ENCODE peak calls at places on chromosomes 5 and 9, in five cellular contexts. S is AG04449; E is Caki2; A is AML-193; X is activated naive CD8-positive, alpha-beta T cell treated with anti-CD3 and anti-CD28 coated beads for 36 hours. C is an unnamed sample.

GRCh38 chr9:38035873-38036272 is 33.2 kb downstream of the SHB start:
- DNase-seq in S (no peak), X (no peak), E (peak), A (no peak), C (peak)

GRCh38 chr5:55966284-55966683 is 28.5 kb downstream of the IL6ST start:
- DNase-seq in E (no peak), S (no peak), X (no peak), A (no peak), C (no peak)

GRCh38 chr5:60722416-60722815 is 22.4 kb upstream of the DEPDC1B start:
- DNase-seq in S (no peak), A (no peak), X (no peak), E (no peak), C (no peak)

GRCh38 chr9:96567203-96567700 is 52.4 kb downstream of the CDC14B start:
- DNase-seq in S (no peak), A (no peak), X (peak), E (no peak), C (no peak)

GRCh38 chr9:124202447-124202971 is 55.2 kb upstream of the NEK6 start:
- DNase-seq in S (no peak), A (peak), X (peak), E (no peak), C (no peak)

GRCh38 chr9:34993502-34994428 is 4.2 kb downstream of the DNAJB5 start:
- DNase-seq in X (peak), E (no peak), S (peak), A (no peak), C (peak)

GRCh38 chr9:128118472-128118857 is 9.1 kb downstream of the PTGES2 start:
- DNase-seq in A (no peak), X (no peak), S (no peak), E (no peak), C (no peak)

GRCh38 chr9:93305497-93306020 is 121.6 kb downstream of the WNK2 start:
- DNase-seq in E (no peak), S (no peak), A (peak), X (no peak), C (no peak)

GRCh38 chr9:10366171-10366779 is 246.5 kb downstream of the PTPRD start:
- DNase-seq in S (no peak), A (peak), E (peak), X (no peak), C (peak)

GRCh38 chr5:147935032-147935431 is 28.7 kb upstream of the C5orf46 start:
- DNase-seq in S (no peak), A (peak), E (peak), X (no peak), C (peak)

GRCh38 chr5:96940586-96940985 is 4.7 kb downstream of the LNPEP start:
- DNase-seq in X (no peak), E (no peak), S (no peak), A (no peak), C (peak)

GRCh38 chr5:33631786-33632185 is 191.0 kb downstream of the TARS1 start:
- DNase-seq in S (no peak), X (no peak), E (peak), A (no peak), C (peak)